ENCODE peak calls at places on chromosome 4, in five cellular contexts. G, V, A, Q and C are unnamed samples.

GRCh38 chr4:119113033-119113655 is 22.5 kb upstream of the MYOZ2 start:
- DNase-seq in G (peak), V (no peak), A (no peak), Q (peak), C (no peak)

GRCh38 chr4:137213372-137214173 is 318.7 kb downstream of the PCDH18 start:
- DNase-seq in G (peak), V (no peak), A (no peak), Q (peak), C (no peak)

GRCh38 chr4:78938474-78938867 is 767 bp downstream of the PAQR3 start:
- DNase-seq in G (no peak), V (no peak), A (no peak), Q (no peak), C (no peak)

GRCh38 chr4:82733636-82734035 is 65.0 kb downstream of the SCD5 start:
- DNase-seq in G (peak), V (no peak), A (no peak), Q (peak), C (no peak)

GRCh38 chr4:22385615-22386014 is 130.3 kb downstream of the ADGRA3 start:
- DNase-seq in G (peak), V (no peak), A (no peak), Q (peak), C (no peak)

GRCh38 chr4:1713003-1713397 is 881 bp upstream of the SLBP start:
- DNase-seq in G (no peak), V (no peak), A (peak), Q (no peak), C (no peak)

GRCh38 chr4:113943863-113944262 is 35.6 kb downstream of the ARSJ start:
- DNase-seq in G (peak), V (no peak), A (no peak), Q (peak), C (no peak)

GRCh38 chr4:121822796-121823504 is 733 bp downstream of the CCNA2 start:
- DNase-seq in G (peak), V (peak), A (peak), Q (peak), C (no peak)

GRCh38 chr4:52641853-52642563 is 17.1 kb downstream of the USP46 start:
- DNase-seq in G (peak), V (no peak), A (no peak), Q (peak), C (no peak)

GRCh38 chr4:14871676-14872430 is 130.4 kb upstream of the CPEB2 start:
- DNase-seq in G (peak), V (no peak), A (peak), Q (no peak), C (peak)

GRCh38 chr4:132180020-132180427 is 969.1 kb upstream of the PCDH10 start:
- DNase-seq in G (peak), V (no peak), A (no peak), Q (peak), C (no peak)

GRCh38 chr4:82138376-82138775 is 235.4 kb downstream of the HNRNPD start:
- DNase-seq in G (no peak), V (no peak), A (no peak), Q (no peak), C (no peak)

GRCh38 chr4:23827971-23828680 is 61.7 kb downstream of the PPARGC1A start:
- DNase-seq in G (no peak), V (no peak), A (no peak), Q (peak), C (no peak)

GRCh38 chr4:125368684-125369083 is 53.9 kb downstream of the FAT4 start:
- DNase-seq in G (peak), V (no peak), A (no peak), Q (peak), C (no peak)

GRCh38 chr4:76562851-76563803 is 128.1 kb downstream of the SHROOM3 start:
- DNase-seq in G (no peak), V (no peak), A (no peak), Q (peak), C (no peak)

GRCh38 chr4:11878241-11878640 is 449.5 kb upstream of the HS3ST1 start:
- DNase-seq in G (no peak), V (no peak), A (no peak), Q (no peak), C (no peak)

GRCh38 chr4:2954358-2955185 is 8.6 kb downstream of the NOP14 start:
- DNase-seq in G (no peak), V (peak), A (peak), Q (no peak), C (no peak)

GRCh38 chr4:119138046-119138445 is 2.4 kb downstream of the MYOZ2 start:
- DNase-seq in G (peak), V (no peak), A (no peak), Q (peak), C (no peak)

GRCh38 chr4:25253072-25253447 is 19.2 kb downstream of the PI4K2B start:
- DNase-seq in G (peak), V (no peak), A (no peak), Q (peak), C (no peak)

GRCh38 chr4:970046-970745 is 3.2 kb downstream of the DGKQ start:
- DNase-seq in G (no peak), V (no peak), A (no peak), Q (no peak), C (no peak)

GRCh38 chr4:162163892-162164759 is at the start of gene FSTL5:
- DNase-seq in G (no peak), V (peak), A (no peak), Q (peak), C (peak)

GRCh38 chr4:172142331-172142738 is 329.1 kb downstream of the GALNTL6 start:
- DNase-seq in G (peak), V (no peak), A (no peak), Q (peak), C (no peak)

GRCh38 chr4:11397819-11398610 is 30.7 kb downstream of the HS3ST1 start:
- DNase-seq in G (no peak), V (no peak), A (no peak), Q (no peak), C (no peak)

GRCh38 chr4:140754918-140755810 is 1.0 kb downstream of the TBC1D9 start:
- DNase-seq in G (no peak), V (no peak), A (no peak), Q (no peak), C (no peak)

GRCh38 chr4:121764303-121764701 is 662 bp downstream of the SMIM43 start:
- DNase-seq in G (no peak), V (no peak), A (no peak), Q (no peak), C (no peak)

GRCh38 chr4:158796370-158797140 is 27.7 kb downstream of the FNIP2 start:
- DNase-seq in G (peak), V (no peak), A (no peak), Q (peak), C (peak)

GRCh38 chr4:176002007-176002623 is 63.5 kb upstream of the WDR17 start:
- DNase-seq in G (no peak), V (peak), A (peak), Q (peak), C (peak)

GRCh38 chr4:176981551-176981950 is 188.8 kb upstream of the VEGFC start:
- DNase-seq in G (peak), V (no peak), A (no peak), Q (no peak), C (no peak)

GRCh38 chr4:48635310-48635709 is 144.8 kb downstream of the FRYL start:
- DNase-seq in G (peak), V (no peak), A (no peak), Q (peak), C (no peak)

GRCh38 chr4:115108850-115109249 is 4.6 kb downstream of the NDST4 start:
- DNase-seq in G (no peak), V (no peak), A (no peak), Q (no peak), C (no peak)

GRCh38 chr4:46444318-46444717 is 54.4 kb upstream of the GABRA2 start:
- DNase-seq in G (no peak), V (no peak), A (no peak), Q (no peak), C (no peak)

GRCh38 chr4:106691749-106692148 is 323.2 kb upstream of the GIMD1 start:
- DNase-seq in G (no peak), V (peak), A (no peak), Q (no peak), C (no peak)

GRCh38 chr4:171017596-171017995 is 795.6 kb upstream of the GALNTL6 start:
- DNase-seq in G (no peak), V (no peak), A (no peak), Q (no peak), C (no peak)

GRCh38 chr4:85737254-85737653 is 262.3 kb downstream of the ARHGAP24 start:
- DNase-seq in G (no peak), V (no peak), A (no peak), Q (no peak), C (no peak)

GRCh38 chr4:19729873-19730735 is 521.6 kb upstream of the SLIT2 start:
- DNase-seq in G (peak), V (no peak), A (peak), Q (peak), C (no peak)

GRCh38 chr4:154389142-154389541 is 102.5 kb downstream of the DCHS2 start:
- DNase-seq in G (no peak), V (no peak), A (no peak), Q (no peak), C (no peak)
- H3K4me3 ChIP-seq in G (no peak), V (no peak), A (no peak), Q (no peak), C (no peak)

GRCh38 chr4:109846395-109847098 is 1.4 kb upstream of the LRIT3 start:
- DNase-seq in G (no peak), V (no peak), A (no peak), Q (no peak), C (no peak)

GRCh38 chr4:109847896-109848442 is at the start of gene LRIT3:
- DNase-seq in G (no peak), V (no peak), A (no peak), Q (no peak), C (no peak)

GRCh38 chr4:109850601-109851000 is 2.7 kb downstream of the LRIT3 start:
- DNase-seq in G (no peak), V (no peak), A (no peak), Q (no peak), C (no peak)

GRCh38 chr4:109848501-109848900 is 594 bp downstream of the LRIT3 start:
- DNase-seq in G (no peak), V (no peak), A (no peak), Q (no peak), C (no peak)
- H3K4me3 ChIP-seq in G (no peak), V (no peak), A (no peak), Q (no peak), C (no peak)

DNA sequence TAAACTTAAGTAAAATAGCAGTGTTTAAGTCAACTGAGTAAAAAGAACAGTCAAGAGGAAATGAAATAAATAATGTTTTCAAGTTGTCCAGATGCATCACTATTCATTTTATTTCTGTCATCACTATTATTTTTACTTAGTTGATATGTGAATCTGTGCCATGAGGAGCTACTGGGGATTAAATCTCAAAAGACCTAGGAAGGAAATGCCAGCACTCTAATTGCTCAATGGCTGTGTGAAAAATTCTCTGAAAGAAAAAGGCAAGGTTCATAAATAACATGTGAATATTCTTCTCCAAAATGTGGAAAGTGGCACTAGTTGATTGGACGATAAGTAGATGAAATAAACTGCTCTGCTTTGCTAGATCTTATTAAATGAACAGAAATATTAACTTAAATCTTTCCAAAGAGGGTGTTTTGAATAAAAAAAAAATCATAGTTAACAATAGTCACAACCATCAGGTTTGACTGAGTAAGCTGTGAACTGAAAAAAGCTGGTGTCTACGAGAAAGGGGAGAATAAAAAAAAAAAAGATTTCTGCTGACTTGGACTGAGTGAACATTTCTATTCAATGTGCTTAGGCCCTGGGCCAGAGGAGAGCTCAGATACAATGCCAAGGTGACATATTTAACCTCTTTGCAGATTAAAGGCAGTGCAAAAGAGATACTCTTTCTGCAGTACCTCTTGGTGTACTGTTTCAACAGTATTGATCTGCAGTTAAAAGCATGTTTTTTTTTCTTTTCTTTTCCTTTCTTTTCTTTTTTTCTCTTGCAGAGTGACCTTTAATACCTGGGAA is 1.5 kb downstream of the SPARCL1 start:
- DNase-seq in G (peak), V (no peak), A (no peak), Q (no peak), C (no peak)
- H3K4me3 ChIP-seq in G (no peak), V (no peak), A (no peak), Q (no peak), C (peak)

GRCh38 chr4:26362745-26363439 is 42.1 kb downstream of the RBPJ start:
- DNase-seq in G (peak), V (no peak), A (no peak), Q (peak), C (no peak)

GRCh38 chr4:26361287-26361686 is 40.5 kb downstream of the RBPJ start:
- DNase-seq in G (no peak), V (no peak), A (no peak), Q (no peak), C (no peak)

GRCh38 chr4:26365537-26366150 is 44.8 kb downstream of the RBPJ start:
- DNase-seq in G (no peak), V (peak), A (no peak), Q (no peak), C (no peak)

GRCh38 chr4:26360273-26360672 is 39.5 kb downstream of the RBPJ start:
- DNase-seq in G (no peak), V (no peak), A (no peak), Q (no peak), C (no peak)

DNA sequence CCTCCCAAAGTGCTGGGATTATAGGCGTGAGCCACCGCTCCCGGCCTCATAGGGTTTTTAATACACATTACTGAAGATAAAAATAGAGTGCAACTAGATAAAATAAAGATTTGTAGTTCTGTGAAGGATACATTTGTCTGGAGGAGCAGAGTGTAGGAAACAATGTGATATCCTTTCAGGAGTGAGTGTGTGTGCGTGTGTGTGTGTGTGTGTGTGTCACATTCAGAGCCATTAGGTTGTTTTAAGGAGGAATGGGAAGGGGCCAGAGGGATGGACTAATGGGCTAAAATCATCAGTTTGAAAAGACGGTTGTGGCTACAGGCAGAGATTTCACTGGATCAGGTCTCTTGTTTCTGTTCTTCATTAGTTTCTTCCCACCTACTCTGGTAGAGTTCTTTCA is 40.0 kb downstream of the RBPJ start:
- DNase-seq in G (peak), V (no peak), A (no peak), Q (no peak), C (no peak)
- H3K4me3 ChIP-seq in G (peak), V (no peak), A (no peak), Q (no peak), C (no peak)

GRCh38 chr4:13548984-13549546 is 4.8 kb upstream of the NKX3-2 start:
- DNase-seq in G (peak), V (peak), A (peak), Q (peak), C (peak)
- H3K4me3 ChIP-seq in G (peak), V (peak), A (peak), Q (peak), C (no peak)

DNA sequence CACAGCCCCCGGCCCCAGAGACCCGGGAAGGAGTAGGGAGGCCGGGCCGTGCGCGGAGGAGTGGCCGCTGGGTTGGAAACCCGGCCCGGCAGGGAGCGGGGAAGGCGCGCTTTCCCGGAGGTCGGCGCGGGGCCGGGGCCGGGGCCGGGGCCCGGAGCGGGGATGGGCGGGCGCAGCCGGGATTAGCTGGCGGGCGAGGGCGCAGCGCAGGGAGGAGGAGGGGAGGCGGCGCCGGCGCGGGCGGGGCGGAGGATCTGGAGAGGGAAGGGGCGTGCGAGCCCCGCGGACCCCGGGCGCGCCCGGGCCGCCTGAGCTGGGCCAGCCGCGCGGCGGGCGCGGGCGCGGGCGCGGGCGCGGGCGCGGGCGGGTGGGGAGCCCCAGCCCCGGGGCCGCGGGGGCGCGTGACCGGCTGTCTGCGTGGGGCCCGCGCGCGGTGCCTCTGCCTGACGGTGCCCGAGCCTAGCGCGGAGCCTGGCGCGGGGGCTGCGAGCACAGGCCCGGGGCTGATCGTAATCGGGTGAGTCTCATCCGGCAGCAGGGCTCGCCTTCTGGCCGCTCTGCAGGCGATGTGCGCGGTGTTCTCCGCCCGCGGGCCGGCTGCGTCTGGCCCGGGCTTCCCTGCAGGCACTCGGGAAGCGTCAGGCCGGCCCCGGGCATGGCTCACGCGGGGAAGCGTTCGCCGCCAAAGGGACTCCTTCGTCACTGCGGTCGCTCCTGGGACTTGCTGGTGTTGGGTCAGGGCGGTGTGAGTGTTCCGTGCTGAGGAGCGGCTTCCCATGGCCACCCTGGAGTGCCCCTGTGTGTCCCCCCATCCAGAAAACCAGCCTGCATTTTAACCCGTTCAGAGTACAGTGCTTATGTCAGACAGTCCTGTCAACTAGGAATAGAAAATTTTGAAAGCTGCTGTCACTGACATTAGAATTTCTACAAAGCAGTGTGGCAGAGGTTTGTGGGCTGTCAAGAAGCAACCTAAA is 40.4 kb downstream of the FAM149A start:
- DNase-seq in G (peak), V (peak), A (no peak), Q (peak), C (peak)
- H3K4me3 ChIP-seq in G (peak), V (peak), A (no peak), Q (peak), C (peak)

GRCh38 chr4:155908187-155909139 is 5.0 kb downstream of the TDO2 start:
- DNase-seq in G (no peak), V (no peak), A (no peak), Q (no peak), C (no peak)

GRCh38 chr4:155900402-155900801 is 3.1 kb upstream of the TDO2 start:
- DNase-seq in G (peak), V (no peak), A (no peak), Q (peak), C (no peak)

GRCh38 chr4:155899891-155900290 is 3.6 kb upstream of the TDO2 start:
- DNase-seq in G (no peak), V (no peak), A (no peak), Q (peak), C (no peak)

GRCh38 chr4:155906554-155907247 is 3.2 kb downstream of the TDO2 start:
- DNase-seq in G (peak), V (no peak), A (no peak), Q (peak), C (no peak)

DNA sequence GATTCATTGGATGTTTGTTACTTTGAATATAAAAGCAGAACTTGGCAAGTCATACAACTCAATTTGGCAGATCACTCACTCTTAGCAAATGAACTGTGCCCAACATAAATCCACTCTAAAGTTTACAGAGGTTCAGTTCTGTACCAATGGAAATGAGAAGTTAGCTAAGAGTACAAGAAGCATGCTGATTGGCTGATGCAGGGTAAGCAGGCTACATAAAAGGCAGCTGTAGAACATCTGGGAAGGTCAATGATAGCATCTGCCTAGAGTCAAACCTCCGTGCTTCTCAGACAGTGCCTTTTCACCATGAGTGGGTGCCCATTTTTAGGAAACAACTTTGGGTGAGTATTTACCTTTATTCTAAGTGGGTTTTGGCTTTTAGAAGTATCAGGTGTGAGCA is at the start of gene TDO2:
- DNase-seq in G (no peak), V (no peak), A (no peak), Q (no peak), C (no peak)
- H3K4me3 ChIP-seq in G (no peak), V (no peak), A (no peak), Q (no peak), C (no peak)